ENCODE peak calls at places on chromosomes 6 and 20, in four cellular contexts. N, G, Q and Y are unnamed samples.

GRCh38 chr6:44177691-44178423 is 19.2 kb downstream of the CAPN11 start:
- DNase-seq in G (no peak), N (no peak), Q (no peak), Y (no peak)

GRCh38 chr6:10248378-10248843 is 166.5 kb downstream of the TFAP2A start:
- DNase-seq in N (peak; percentile 50), Q (no peak), G (no peak), Y (no peak)

GRCh38 chr20:56389807-56390206 is 2.2 kb downstream of the AURKA start:
- DNase-seq in G (no peak), Q (no peak), N (no peak), Y (no peak)

GRCh38 chr6:111609827-111610526 is 4.3 kb upstream of the TRAF3IP2 start:
- DNase-seq in N (no peak), G (no peak), Q (no peak), Y (no peak)

GRCh38 chr6:16273266-16273665 is 34.9 kb downstream of the GMPR start:
- DNase-seq in N (no peak), Q (no peak), G (no peak), Y (no peak)

GRCh38 chr6:25486580-25486979 is 165.4 kb upstream of the SCGN start:
- DNase-seq in Q (no peak), G (no peak), N (no peak), Y (no peak)

GRCh38 chr20:8130840-8131526 is 1.1 kb upstream of the PLCB1 start:
- DNase-seq in G (no peak), Q (no peak), N (no peak), Y (no peak)

GRCh38 chr6:80466981-80467380 is 360.5 kb downstream of the BCKDHB start:
- DNase-seq in N (no peak), Q (no peak), G (no peak), Y (no peak)

GRCh38 chr6:136085370-136086115 is 164.6 kb downstream of the MTFR2 start:
- DNase-seq in G (no peak), Q (no peak), N (no peak), Y (no peak)

GRCh38 chr6:149166324-149166723 is 151.2 kb upstream of the TAB2 start:
- DNase-seq in G (no peak), Q (no peak), N (no peak), Y (no peak)

GRCh38 chr6:41071501-41071922 is 644 bp downstream of the OARD1 start:
- DNase-seq in G (peak; percentile 94), Q (no peak), N (no peak), Y (no peak)

GRCh38 chr20:62133051-62133845 is 9.9 kb downstream of the PSMA7 start:
- DNase-seq in G (peak; percentile 83), N (no peak), Q (no peak), Y (no peak)

GRCh38 chr6:43993881-43994523 is 133.2 kb downstream of the MRPL14 start:
- DNase-seq in Q (no peak), G (no peak), N (no peak), Y (no peak)

GRCh38 chr20:50067461-50067860 is 45.5 kb downstream of the UBE2V1 start:
- DNase-seq in N (no peak), Q (no peak), G (no peak), Y (no peak)

GRCh38 chr6:120990866-120991265 is 343.4 kb downstream of the TBC1D32 start:
- DNase-seq in N (no peak), Q (no peak), G (no peak), Y (no peak)

GRCh38 chr20:58518896-58519593 is 3.8 kb upstream of the APCDD1L start:
- DNase-seq in G (no peak), N (no peak), Q (no peak), Y (no peak)

GRCh38 chr20:41100001-41100480 is 37.3 kb upstream of the PLCG1 start:
- DNase-seq in Q (no peak), N (no peak), G (no peak), Y (no peak)

GRCh38 chr6:35081426-35081851 is 59.7 kb downstream of the TCP11 start:
- DNase-seq in Q (peak; percentile 13), G (peak; percentile 53), N (peak; percentile 60), Y (no peak)

GRCh38 chr20:63089051-63089907 is 82.5 kb upstream of the BHLHE23 start:
- DNase-seq in Q (no peak), G (peak; percentile 67), N (no peak), Y (no peak)

GRCh38 chr20:34549291-34549928 is 9.1 kb upstream of the MAP1LC3A start:
- DNase-seq in Q (no peak), N (no peak), G (no peak), Y (no peak)

GRCh38 chr6:92231220-92231701 is 1188.1 kb downstream of the EPHA7 start:
- DNase-seq in Q (no peak), N (no peak), G (no peak), Y (no peak)

GRCh38 chr6:47132724-47133123 is 90.6 kb upstream of the ADGRF1 start:
- DNase-seq in Q (no peak), N (no peak), G (no peak), Y (no peak)
- TF ChIP-seq POLR2AphosphoS5 in Q (no peak), N (no peak), G (no peak), Y (no peak)

GRCh38 chr6:157685596-157686280 is 137.3 kb upstream of the SNX9 start:
- DNase-seq in G (no peak), Q (no peak), N (no peak), Y (no peak)
- TF ChIP-seq POLR2AphosphoS5 in G (no peak), Q (no peak), N (no peak), Y (no peak)

DNA sequence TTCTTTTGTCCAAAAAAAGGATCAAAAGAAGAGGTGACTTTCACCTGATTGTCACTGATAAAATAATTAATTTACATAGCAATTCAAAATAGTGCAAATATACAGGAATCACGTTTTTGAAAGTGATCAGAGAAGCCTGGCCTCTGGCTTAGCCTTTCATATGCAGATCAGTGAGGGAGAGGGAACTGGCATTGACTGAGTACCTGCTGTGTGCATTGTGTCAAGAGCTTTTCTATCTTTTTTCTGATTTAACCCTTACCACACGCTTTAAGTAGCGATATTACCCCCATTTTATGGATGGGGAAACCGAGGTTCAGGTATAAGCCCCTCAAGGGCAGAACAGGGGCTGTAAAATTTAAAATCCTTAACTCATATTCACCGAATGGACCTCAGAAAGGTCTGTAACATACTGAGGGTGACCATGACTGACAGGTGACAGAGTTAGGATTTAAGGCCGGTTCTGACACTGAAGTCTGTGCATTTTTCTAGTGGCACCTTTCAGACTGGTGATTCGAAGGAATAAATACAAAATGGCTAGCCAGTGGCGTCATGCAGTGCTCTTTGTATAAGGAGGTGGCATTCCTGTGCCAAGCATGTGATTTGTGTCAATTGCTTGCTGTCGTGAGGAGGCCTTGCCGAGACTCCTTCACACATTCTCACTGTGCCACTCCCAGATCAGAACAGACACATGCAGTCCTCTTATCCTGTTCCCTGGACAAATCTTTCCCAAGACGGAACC is 310.2 kb downstream of the TSHZ2 start:
- DNase-seq in Q (no peak), N (no peak), G (no peak), Y (no peak)
- TF ChIP-seq POLR2AphosphoS5 in Q (no peak), N (no peak), G (no peak), Y (no peak)

GRCh38 chr6:139472341-139473038 is 98.0 kb upstream of the CITED2 start:
- DNase-seq in N (peak; percentile 65), Q (no peak), G (no peak), Y (no peak)

GRCh38 chr6:139473731-139474130 is 99.3 kb upstream of the CITED2 start:
- DNase-seq in Q (no peak), G (no peak), N (no peak), Y (no peak)

GRCh38 chr6:139475231-139475630 is 100.8 kb upstream of the CITED2 start:
- DNase-seq in G (no peak), N (no peak), Q (no peak), Y (no peak)

GRCh38 chr6:139473239-139473701 is 98.8 kb upstream of the CITED2 start:
- DNase-seq in Q (no peak), G (no peak), N (no peak), Y (no peak)

GRCh38 chr6:139474145-139475108 is 100.0 kb upstream of the CITED2 start:
- DNase-seq in G (peak; percentile 48), Q (no peak), N (no peak), Y (peak; percentile 63)
- TF ChIP-seq POLR2AphosphoS5 in G (no peak), Q (no peak), N (no peak), Y (no peak)

GRCh38 chr6:166203641-166204222 is 36.1 kb upstream of the TBXT start:
- DNase-seq in Q (no peak), G (no peak), N (no peak), Y (no peak)
- TF ChIP-seq POLR2AphosphoS5 in Q (no peak), G (no peak), N (no peak), Y (no peak)

GRCh38 chr20:33370296-33370695 is 31.0 kb downstream of the CDK5RAP1 start:
- DNase-seq in Q (no peak), N (no peak), G (peak; percentile 75), Y (no peak)

GRCh38 chr20:33372993-33373441 is 28.3 kb downstream of the CDK5RAP1 start:
- DNase-seq in Q (no peak), N (no peak), G (no peak), Y (no peak)

GRCh38 chr20:33377366-33377765 is 24.0 kb downstream of the CDK5RAP1 start:
- DNase-seq in Q (no peak), G (no peak), N (no peak), Y (no peak)

DNA sequence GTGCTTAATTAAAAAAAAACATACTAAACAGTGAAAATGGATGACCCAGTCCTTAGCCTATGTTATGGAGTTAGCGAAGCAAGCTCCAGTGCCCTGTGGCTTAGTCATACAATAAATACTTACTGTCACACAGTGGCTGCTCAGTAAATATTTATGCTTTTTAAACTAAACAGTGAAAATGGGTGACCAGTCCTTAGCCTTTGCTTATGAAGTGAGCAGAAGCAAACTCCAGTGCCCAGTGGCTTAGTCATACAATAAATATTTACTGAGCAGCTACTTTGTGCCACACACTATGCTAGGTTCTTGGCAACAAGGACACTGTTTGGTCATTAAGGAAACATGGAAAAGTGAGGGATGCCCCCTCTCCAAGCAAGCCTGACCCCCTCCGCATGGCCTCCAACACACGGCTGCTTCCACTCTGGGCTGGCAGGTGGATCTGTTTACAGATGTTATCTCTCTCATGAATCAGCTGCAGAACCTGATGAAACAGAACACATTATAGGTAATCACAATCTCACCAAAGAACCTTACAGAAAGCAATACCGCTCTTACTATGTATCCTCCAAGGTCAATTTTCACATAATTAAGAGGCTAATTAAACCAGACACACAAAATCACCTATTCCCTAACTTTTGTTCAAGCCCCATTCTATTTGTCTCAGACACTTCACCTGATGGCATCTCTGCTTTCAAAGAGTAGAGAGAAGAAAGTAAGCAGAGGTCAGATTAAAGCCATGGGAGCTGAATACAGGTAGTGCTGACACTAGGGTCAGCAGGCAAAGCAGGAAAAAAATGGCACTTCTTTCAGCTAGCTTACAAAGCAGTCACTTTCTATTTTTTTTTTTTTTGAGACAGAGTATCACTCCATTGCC is 27.3 kb downstream of the CDK5RAP1 start:
- DNase-seq in Q (no peak), N (no peak), G (no peak), Y (no peak)
- TF ChIP-seq POLR2AphosphoS5 in Q (no peak), N (no peak), G (no peak), Y (no peak)